ENCODE peak calls at places on chromosomes 12 and 14, in seven cellular contexts. T, L, N, W, S, O and Y are unnamed samples. For H3K4me1 and H3K9me3, the result is how much of the 10 kb centered on the place peaks cover.

GRCh38 chr12:52285172-52285745 is 6.1 kb downstream of the KRT81 start:
- DNase-seq in S (no peak), T (no peak), N (no peak), L (no peak), O (no peak), W (no peak), Y (no peak)

GRCh38 chr14:73977896-73978295 is 27.8 kb downstream of the COQ6 start:
- DNase-seq in O (no peak), S (no peak), L (no peak), W (no peak), N (no peak), T (no peak), Y (no peak)

GRCh38 chr12:66403746-66404145 is 101.5 kb downstream of the HELB start:
- DNase-seq in T (no peak), O (peak), S (no peak), N (no peak), W (no peak), L (no peak), Y (no peak)

GRCh38 chr14:33404054-33404453 is 465.4 kb downstream of the NPAS3 start:
- DNase-seq in N (no peak), W (no peak), L (no peak), T (no peak), S (no peak), O (no peak), Y (no peak)

GRCh38 chr14:94897583-94897982 is 127.7 kb upstream of the GSC start:
- DNase-seq in N (no peak), T (no peak), O (no peak), S (no peak), W (no peak), L (no peak), Y (no peak)

GRCh38 chr12:41485203-41485602 is 297.1 kb downstream of the PDZRN4 start:
- DNase-seq in W (no peak), N (no peak), L (no peak), S (no peak), O (no peak), T (no peak), Y (no peak)

GRCh38 chr12:104304261-104305004 is 894 bp downstream of the EID3 start:
- DNase-seq in L (no peak), W (no peak), N (no peak), O (no peak), T (no peak), S (no peak), Y (no peak)

GRCh38 chr14:47555333-47555732 is 120.1 kb downstream of the MDGA2 start:
- DNase-seq in O (no peak), T (no peak), N (no peak), L (no peak), W (no peak), S (no peak), Y (no peak)

GRCh38 chr14:24289649-24290283 is 9.8 kb downstream of the DHRS1 start:
- DNase-seq in W (no peak), S (no peak), O (no peak), N (no peak), L (no peak), T (no peak), Y (no peak)

GRCh38 chr14:102988054-102988453 is 65.6 kb downstream of the AMN start:
- DNase-seq in N (no peak), S (no peak), L (no peak), T (no peak), O (no peak), W (no peak), Y (no peak)

GRCh38 chr12:17134315-17134714 is 528.4 kb upstream of the LMO3 start:
- DNase-seq in O (no peak), L (no peak), N (no peak), W (no peak), T (no peak), S (no peak), Y (no peak)

GRCh38 chr14:59126714-59127436 is 61.6 kb upstream of the DAAM1 start:
- DNase-seq in W (peak), S (no peak), O (peak), N (no peak), T (no peak), L (no peak), Y (no peak)

GRCh38 chr12:45122776-45123380 is 72.0 kb upstream of the DBX2 start:
- DNase-seq in W (no peak), S (no peak), O (no peak), L (no peak), N (no peak), T (no peak), Y (no peak)

GRCh38 chr12:4284306-4284705 is 10.7 kb downstream of the CCND2 start:
- DNase-seq in S (no peak), L (no peak), T (no peak), W (no peak), N (no peak), O (no peak), Y (no peak)
- H3K4me1 ChIP-seq in S (under half), L (half or more), T (under half), W (half or more), N (under half), O (under half), Y (under half)

GRCh38 chr12:57254506-57255280 is 3.7 kb upstream of the STAC3 start:
- DNase-seq in L (no peak), N (no peak), T (no peak), S (no peak), W (no peak), O (no peak), Y (no peak)

GRCh38 chr12:57247041-57247440 is 3.9 kb downstream of the STAC3 start:
- DNase-seq in T (no peak), W (no peak), O (no peak), L (no peak), N (no peak), S (no peak), Y (no peak)

GRCh38 chr12:57250541-57250940 is 446 bp downstream of the STAC3 start:
- DNase-seq in W (no peak), T (no peak), N (no peak), O (no peak), L (no peak), S (no peak), Y (no peak)

GRCh38 chr12:57248934-57249742 is 1.8 kb downstream of the STAC3 start:
- DNase-seq in T (peak), W (no peak), L (peak), S (no peak), O (no peak), N (no peak), Y (no peak)

DNA sequence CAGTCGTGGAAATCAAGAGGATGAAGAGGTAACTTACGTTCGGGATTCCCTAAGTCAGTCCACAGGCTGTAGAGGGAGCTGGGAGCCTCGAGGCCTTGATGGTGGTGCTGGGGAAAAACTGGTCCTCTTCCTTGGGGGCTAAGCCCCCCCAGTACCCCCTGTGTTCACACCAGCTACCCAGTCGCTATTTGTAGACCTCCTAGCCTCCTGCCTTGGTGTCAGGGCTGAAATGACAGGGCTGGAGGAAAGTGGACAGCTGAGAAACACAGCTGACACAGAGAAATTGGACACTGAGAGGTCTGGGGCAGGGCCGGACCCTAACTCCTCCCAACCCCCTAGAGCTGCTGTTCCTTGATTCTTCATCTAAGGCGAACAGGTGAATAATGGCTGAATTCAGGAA is at the start of gene STAC3:
- DNase-seq in S (no peak), L (no peak), O (no peak), T (no peak), N (peak), W (no peak), Y (no peak)
- H3K4me3 ChIP-seq in S (no peak), L (no peak), O (no peak), T (no peak), N (no peak), W (no peak), Y (no peak)

GRCh38 chr12:34396006-34396860 is 373.9 kb downstream of the ALG10 start:
- DNase-seq in T (peak), L (peak), O (peak), S (peak), N (peak), W (no peak), Y (no peak)
- H3K9me3 ChIP-seq in T (under half), L (half or more), O (under half), S (under half), N (under half), W (under half), Y (half or more)

GRCh38 chr14:60510254-60510975 is 1.5 kb downstream of the SIX6 start:
- DNase-seq in W (no peak), L (no peak), N (no peak), T (peak), S (no peak), O (no peak), Y (peak)
- H3K4me1 ChIP-seq in W (under half), L (half or more), N (under half), T (under half), S (under half), O (under half), Y (under half)

DNA sequence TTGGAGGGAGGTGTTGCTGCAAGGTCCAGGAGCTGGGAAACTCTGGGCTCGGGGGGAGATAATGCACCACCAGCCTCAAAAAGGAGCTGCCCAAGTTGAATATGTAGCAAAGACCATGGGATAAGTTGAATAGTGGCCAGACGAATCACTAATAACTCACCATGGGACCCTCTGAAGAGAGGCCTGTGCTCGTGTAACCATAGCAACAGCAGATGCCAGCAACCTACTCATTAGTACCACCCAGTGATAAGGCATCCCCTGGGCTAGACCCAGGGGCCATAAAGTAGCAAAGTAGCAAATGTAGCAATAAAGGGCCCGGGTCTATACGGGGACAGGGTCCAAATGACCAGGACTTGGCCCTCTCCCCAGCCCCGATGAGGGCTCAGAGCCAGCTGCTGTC is 328.0 kb downstream of the DPF3 start:
- DNase-seq in L (no peak), S (no peak), O (no peak), W (no peak), N (no peak), T (no peak), Y (no peak)
- H3K4me3 ChIP-seq in L (no peak), S (no peak), O (no peak), W (no peak), N (no peak), T (no peak), Y (no peak)

GRCh38 chr12:30525171-30525570 is 170.5 kb downstream of the IPO8 start:
- DNase-seq in W (no peak), N (no peak), L (no peak), T (no peak), O (no peak), S (no peak), Y (no peak)

GRCh38 chr12:30533518-30533917 is 162.2 kb downstream of the IPO8 start:
- DNase-seq in N (no peak), S (no peak), T (no peak), L (no peak), W (no peak), O (no peak), Y (no peak)

GRCh38 chr12:30531731-30532678 is 163.7 kb downstream of the IPO8 start:
- DNase-seq in N (no peak), O (no peak), W (no peak), L (no peak), T (no peak), S (no peak), Y (no peak)

GRCh38 chr12:30529489-30530269 is 166.0 kb downstream of the IPO8 start:
- DNase-seq in O (no peak), L (no peak), S (no peak), T (no peak), W (no peak), N (no peak), Y (no peak)
- H3K9me3 ChIP-seq in O (under half), L (under half), S (under half), T (under half), W (under half), N (under half), Y (under half)

GRCh38 chr12:64688715-64689114 is 70.5 kb downstream of the GNS start:
- DNase-seq in L (no peak), N (no peak), S (no peak), O (no peak), T (no peak), W (no peak), Y (no peak)
- H3K4me1 ChIP-seq in L (half or more), N (under half), S (under half), O (under half), T (under half), W (half or more), Y (under half)

DNA sequence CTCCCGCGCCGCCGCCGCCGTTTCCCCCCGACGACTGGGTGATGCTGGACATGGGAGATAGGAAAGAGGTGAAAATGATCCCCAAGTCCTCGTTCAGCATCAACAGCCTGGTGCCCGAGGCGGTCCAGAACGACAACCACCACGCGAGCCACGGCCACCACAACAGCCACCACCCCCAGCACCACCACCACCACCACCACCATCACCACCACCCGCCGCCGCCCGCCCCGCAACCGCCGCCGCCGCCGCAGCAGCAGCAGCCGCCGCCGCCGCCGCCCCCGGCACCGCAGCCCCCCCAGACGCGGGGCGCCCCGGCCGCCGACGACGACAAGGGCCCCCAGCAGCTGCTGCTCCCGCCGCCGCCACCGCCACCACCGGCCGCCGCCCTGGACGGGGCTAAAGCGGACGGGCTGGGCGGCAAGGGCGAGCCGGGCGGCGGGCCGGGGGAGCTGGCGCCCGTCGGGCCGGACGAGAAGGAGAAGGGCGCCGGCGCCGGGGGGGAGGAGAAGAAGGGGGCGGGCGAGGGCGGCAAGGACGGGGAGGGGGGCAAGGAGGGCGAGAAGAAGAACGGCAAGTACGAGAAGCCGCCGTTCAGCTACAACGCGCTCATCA is 758 bp downstream of the FOXG1 start:
- DNase-seq in S (no peak), T (no peak), L (no peak), W (no peak), N (no peak), O (no peak), Y (no peak)
- H3K4me3 ChIP-seq in S (no peak), T (peak), L (no peak), W (no peak), N (peak), O (no peak), Y (no peak)

GRCh38 chr12:120194534-120195395 is at the start of gene GCN1:
- DNase-seq in O (peak), L (peak), T (peak), N (peak), W (peak), S (peak), Y (peak)

GRCh38 chr12:120197542-120197887 is 3.0 kb upstream of the GCN1 start:
- DNase-seq in W (no peak), N (no peak), L (no peak), O (no peak), T (no peak), S (no peak), Y (no peak)

GRCh38 chr12:120196363-120196762 is 1.8 kb upstream of the GCN1 start:
- DNase-seq in S (no peak), O (no peak), W (no peak), L (no peak), T (no peak), N (no peak), Y (no peak)

GRCh38 chr12:120199595-120200306 is 1.2 kb downstream of the RPLP0 start:
- DNase-seq in S (no peak), L (no peak), N (peak), O (peak), T (no peak), W (no peak), Y (peak)

GRCh38 chr12:120199025-120199424 is 1.9 kb downstream of the RPLP0 start:
- DNase-seq in L (no peak), T (no peak), N (no peak), W (no peak), S (no peak), O (no peak), Y (peak)
- H3K9me3 ChIP-seq in L (under half), T (under half), N (under half), W (under half), S (under half), O (under half), Y (under half)